ENCODE peak calls at places on chromosomes 3 and 15, in five cellular contexts. C, A, D, F and Y are unnamed samples. For H3K27me3, the result is how much of the 10 kb centered on the place peaks cover.

GRCh38 chr3:21786454-21786829 is 35.4 kb upstream of the ZNF385D start:
- DNase-seq in C (no peak), A (no peak), D (no peak), F (no peak), Y (no peak)

GRCh38 chr15:53389271-53389670 is 370.2 kb downstream of the WDR72 start:
- DNase-seq in C (no peak), A (no peak), D (no peak), F (no peak), Y (peak)

GRCh38 chr15:65069179-65069578 is 1.4 kb upstream of the RASL12 start:
- DNase-seq in C (no peak), A (no peak), D (no peak), F (no peak), Y (no peak)

GRCh38 chr3:13475871-13476590 is 4.1 kb upstream of the HDAC11 start:
- DNase-seq in C (no peak), A (no peak), D (no peak), F (peak), Y (no peak)

GRCh38 chr3:125051715-125052581 is 3.8 kb downstream of the HEG1 start:
- DNase-seq in C (no peak), A (no peak), D (peak), F (peak), Y (peak)

GRCh38 chr3:117495620-117496019 is 786.0 kb downstream of the TUSC7 start:
- DNase-seq in C (no peak), A (no peak), D (no peak), F (no peak), Y (no peak)

GRCh38 chr3:12187448-12188327 is 29.0 kb upstream of the TIMP4 start:
- DNase-seq in C (no peak), A (no peak), D (no peak), F (peak), Y (no peak)

GRCh38 chr3:134007819-134008218 is 21.9 kb downstream of the SLCO2A1 start:
- DNase-seq in C (no peak), A (no peak), D (no peak), F (no peak), Y (no peak)

GRCh38 chr3:7710284-7710683 is 791.3 kb upstream of the LMCD1 start:
- DNase-seq in C (no peak), A (no peak), D (no peak), F (no peak), Y (no peak)

GRCh38 chr15:61459785-61460707 is 230.9 kb upstream of the RORA start:
- DNase-seq in C (no peak), A (no peak), D (no peak), F (peak), Y (no peak)

GRCh38 chr15:49421991-49422390 is 1.1 kb upstream of the FGF7 start:
- DNase-seq in C (peak), A (peak), D (peak), F (peak), Y (peak)
- H2AFZ ChIP-seq in C (peak), A (peak), D (no peak), F (no peak), Y (peak)

DNA sequence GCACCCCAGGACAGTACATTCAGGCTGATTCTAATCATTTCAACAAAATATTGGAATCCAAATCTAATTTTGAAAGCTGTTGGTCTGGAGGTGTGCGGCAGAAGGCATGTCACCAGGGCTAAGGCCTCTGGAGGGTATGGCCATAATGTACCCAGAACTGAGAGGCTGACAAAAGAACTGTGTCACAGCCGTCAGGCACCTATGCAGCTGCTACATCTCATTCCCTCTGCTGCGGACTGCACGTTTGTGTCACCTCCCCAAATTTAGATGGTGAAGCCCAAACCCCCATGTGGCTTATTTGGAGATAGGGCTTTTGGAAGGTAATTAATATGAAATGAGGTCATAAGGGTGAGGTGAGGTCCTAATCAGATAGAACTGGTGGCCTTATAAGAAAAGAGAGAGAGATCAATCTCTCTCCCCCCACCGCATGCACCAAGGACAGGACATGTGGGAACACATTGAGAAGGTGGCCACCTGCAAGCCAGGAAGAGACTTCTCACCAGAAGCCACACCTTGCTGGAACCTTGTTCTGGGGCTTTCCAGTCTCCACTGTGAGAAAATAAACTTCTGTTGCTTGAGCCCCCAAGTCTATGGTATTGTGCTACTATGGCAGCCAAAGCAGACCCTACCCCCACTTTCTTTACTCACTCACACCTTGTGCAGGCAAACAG is 22.8 kb downstream of the ADPGK start:
- DNase-seq in C (no peak), A (no peak), D (no peak), F (no peak), Y (no peak)
- H3K4me2 ChIP-seq in C (no peak), A (no peak), D (no peak), F (no peak), Y (no peak)

DNA sequence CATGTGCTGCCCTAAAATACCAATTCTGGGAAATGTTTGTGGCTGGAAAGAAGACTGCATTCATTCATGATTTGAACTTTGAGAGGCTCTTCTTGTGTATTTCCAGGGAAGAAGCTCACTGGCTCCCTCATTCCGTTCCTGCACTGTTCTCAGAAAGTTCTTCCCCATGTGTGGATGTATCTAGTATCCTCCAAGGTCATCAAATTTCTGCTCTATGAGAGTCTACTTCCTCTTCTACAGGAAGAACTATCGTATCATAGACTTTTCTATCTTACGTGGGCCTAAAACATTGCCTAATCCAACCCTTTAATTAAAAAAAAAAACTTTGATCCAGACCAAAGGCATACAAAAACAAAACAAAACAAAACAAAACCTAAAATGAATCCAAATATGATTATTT is 2.9 kb downstream of the CCR3 start:
- DNase-seq in C (no peak), A (no peak), D (no peak), F (no peak), Y (no peak)
- H3K27me3 ChIP-seq in C (under half), A (under half), D (under half), F (under half), Y (under half)

GRCh38 chr3:111846717-111847116 is 12.3 kb upstream of the PHLDB2 start:
- DNase-seq in C (no peak), A (no peak), D (no peak), F (peak), Y (no peak)

GRCh38 chr3:111848778-111849177 is 10.3 kb upstream of the PHLDB2 start:
- DNase-seq in C (no peak), A (no peak), D (no peak), F (peak), Y (no peak)

GRCh38 chr3:111845996-111846395 is 13.1 kb upstream of the PHLDB2 start:
- DNase-seq in C (no peak), A (no peak), D (no peak), F (no peak), Y (no peak)

GRCh38 chr3:111850481-111850880 is 8.6 kb upstream of the PHLDB2 start:
- DNase-seq in C (no peak), A (no peak), D (no peak), F (peak), Y (no peak)

DNA sequence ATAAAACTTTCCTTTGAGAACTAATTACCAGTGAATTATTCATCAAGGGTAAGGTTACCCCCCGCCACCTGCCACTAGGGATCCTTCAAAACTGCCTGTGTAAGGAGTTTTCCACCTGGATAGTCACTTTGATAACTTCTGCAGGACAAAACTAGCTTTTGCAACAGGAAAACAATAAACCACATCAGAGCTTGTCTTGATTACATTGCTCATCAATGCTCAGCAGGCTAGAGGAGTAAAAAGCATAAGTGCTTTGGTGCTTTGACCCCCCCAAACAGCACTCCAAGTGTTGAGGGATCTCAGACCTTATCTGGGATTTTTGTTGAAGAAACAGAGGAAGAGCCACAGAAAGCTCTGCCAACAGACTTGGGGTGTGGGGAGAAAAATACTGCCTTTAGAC is 10.8 kb upstream of the PHLDB2 start:
- DNase-seq in C (peak), A (no peak), D (no peak), F (no peak), Y (no peak)
- H2AFZ ChIP-seq in C (no peak), A (no peak), D (no peak), F (no peak), Y (no peak)

DNA sequence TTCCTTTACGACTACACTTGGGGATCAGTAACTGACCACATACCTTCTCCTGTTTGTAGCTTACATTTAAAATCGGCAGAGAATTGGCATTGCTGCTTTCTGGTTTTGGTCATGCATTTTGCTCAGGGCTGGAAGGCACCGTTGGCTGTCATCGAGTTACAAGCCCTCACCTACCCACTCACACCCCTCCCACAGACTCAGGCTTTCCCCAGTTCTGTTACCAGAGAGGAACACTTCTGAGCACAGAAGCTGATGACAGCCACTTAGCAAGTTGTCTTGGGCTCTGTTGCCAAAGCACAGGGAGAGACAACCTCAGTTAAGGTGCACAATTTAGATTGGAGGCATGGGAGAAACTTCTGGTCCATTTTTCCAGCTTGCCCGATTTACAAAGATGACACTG is 204.8 kb upstream of the TOPAZ1 start:
- DNase-seq in C (no peak), A (no peak), D (no peak), F (no peak), Y (no peak)
- H3K4me2 ChIP-seq in C (no peak), A (no peak), D (no peak), F (no peak), Y (no peak)

GRCh38 chr15:89396723-89397652 is 62.4 kb upstream of the POLG start:
- DNase-seq in C (no peak), A (no peak), D (peak), F (no peak), Y (peak)
- H3K27me3 ChIP-seq in C (under half), A (under half), D (half or more), F (under half), Y (half or more)

DNA sequence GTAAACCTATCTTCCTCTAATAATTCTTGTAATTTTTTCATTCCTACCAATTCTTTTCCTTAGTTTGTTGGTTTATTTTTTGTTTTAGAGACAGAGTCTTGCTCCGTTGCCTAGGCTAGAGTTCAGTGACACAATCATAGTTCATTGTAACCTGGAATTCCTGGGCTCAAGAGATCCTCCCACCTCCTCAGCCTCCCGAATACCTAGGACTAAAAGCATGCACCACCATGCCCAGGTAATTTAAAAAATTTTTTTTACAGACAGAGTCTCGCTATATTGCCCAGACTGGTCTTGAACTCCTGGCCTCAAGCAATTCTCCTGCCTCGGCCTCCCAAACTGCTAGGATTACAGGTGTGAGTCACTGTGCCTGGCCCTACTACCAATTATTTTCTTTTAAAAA is 220.2 kb downstream of the ERC2 start:
- DNase-seq in C (no peak), A (no peak), D (peak), F (no peak), Y (no peak)
- H2AFZ ChIP-seq in C (no peak), A (no peak), D (no peak), F (no peak), Y (no peak)

DNA sequence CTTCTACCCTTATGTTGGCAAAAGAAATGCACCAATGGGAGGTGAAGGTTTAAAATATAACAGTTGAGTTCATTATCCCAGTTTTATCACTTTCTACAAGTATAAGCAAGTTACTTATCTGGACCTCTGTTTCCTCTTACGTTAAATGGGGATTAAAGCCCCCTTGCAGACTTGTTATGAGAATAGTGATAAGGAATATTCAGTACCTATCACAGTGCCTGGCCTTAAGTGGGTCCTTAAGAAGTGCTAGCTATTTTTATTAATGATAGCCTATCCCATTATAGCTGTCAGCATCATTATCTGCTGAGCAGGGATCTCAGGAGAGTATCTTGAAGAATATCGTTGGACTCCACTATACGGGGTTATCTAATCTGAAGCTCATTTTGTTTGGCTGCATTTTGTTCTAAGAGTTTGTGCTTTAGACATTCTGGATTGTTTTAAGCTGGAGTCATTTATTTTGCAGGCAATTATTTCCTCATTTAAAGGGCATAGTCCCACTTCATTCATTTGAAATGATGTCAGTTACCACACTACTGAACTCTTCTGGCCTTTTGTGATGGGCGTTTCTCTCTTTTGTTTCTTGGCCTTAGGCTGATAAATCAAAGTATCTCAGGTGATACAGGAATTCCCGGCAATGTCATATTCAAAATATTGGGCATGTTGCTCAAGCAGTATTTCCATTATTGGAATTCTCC is 28.9 kb downstream of the RAB8B start:
- DNase-seq in C (no peak), A (no peak), D (no peak), F (peak), Y (no peak)
- H3K4me2 ChIP-seq in C (no peak), A (peak), D (no peak), F (no peak), Y (no peak)

GRCh38 chr15:20355256-20355868 is 186.2 kb downstream of the GOLGA6L6 start:
- DNase-seq in C (no peak), A (peak), D (no peak), F (no peak), Y (no peak)

GRCh38 chr15:20351448-20351961 is 190.1 kb downstream of the GOLGA6L6 start:
- DNase-seq in C (no peak), A (peak), D (no peak), F (no peak), Y (no peak)

GRCh38 chr15:20353966-20354883 is 187.4 kb downstream of the GOLGA6L6 start:
- DNase-seq in C (no peak), A (no peak), D (no peak), F (no peak), Y (no peak)

GRCh38 chr15:20349774-20350498 is 191.7 kb downstream of the GOLGA6L6 start:
- DNase-seq in C (no peak), A (peak), D (no peak), F (no peak), Y (no peak)

DNA sequence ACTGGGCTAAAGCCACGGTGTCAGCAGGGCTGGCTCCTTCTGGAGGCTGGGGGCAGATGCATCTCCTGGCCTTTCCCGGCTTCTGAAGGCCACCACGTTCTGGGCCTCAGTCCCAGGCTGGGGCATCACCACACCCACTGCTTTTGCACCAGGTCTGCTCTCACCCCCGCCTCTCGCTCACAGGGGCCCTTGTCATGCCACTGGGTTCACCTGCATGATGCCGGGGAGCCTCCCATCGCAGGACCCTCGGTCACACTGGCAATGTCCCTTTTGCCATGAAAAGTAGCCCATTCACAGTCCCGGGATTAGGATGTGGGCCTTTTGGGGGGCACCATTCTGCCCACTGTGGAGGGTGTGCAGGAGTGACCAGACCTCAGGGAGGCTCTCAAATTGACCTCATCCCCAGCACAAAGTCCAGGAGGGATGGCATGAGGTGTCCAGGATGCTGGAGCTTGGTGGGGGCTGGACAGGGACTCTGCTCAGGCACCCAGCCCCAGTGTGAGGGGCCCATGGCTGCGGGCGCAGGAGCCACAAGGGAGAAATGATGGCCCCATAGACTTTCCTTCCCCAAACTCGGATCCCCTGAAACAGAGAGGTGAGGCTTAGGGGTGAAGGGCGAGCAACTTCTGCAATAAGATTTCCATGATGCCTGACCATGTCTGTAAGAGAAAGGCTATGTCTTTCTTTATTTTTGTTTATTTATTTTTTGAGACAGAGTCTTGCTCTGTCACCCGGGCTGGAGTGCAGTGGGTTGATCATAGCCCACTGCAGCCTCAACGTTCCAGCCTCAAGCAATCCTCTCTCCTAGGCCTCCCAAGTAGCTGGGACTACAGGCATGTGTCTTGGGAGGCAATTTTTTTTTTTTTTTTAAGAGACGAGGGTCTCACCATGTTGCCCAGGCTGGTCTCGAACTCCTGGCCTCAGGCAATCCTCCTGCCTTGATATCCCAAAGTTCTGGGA is 189.1 kb downstream of the GOLGA6L6 start:
- DNase-seq in C (no peak), A (no peak), D (no peak), F (no peak), Y (no peak)
- H3K27me3 ChIP-seq in C (under half), A (under half), D (under half), F (under half), Y (under half)

GRCh38 chr15:83654379-83655236 is 685 bp downstream of the ADAMTSL3 start:
- DNase-seq in C (no peak), A (no peak), D (peak), F (peak), Y (peak)
- H2AFZ ChIP-seq in C (no peak), A (no peak), D (peak), F (peak), Y (peak)